ENCODE peak calls at places on chromosomes 2 and 18, in nine cellular contexts. A is K562, U is stomach, K is A549, I is GM12878, J is transverse colon, H is ovary, M is sigmoid colon, Z is SK-N-SH. C is an unnamed sample. For H3K4me1, the result is how much of the 10 kb centered on the place peaks cover.

GRCh38 chr18:63783394-63783793 is 8.2 kb downstream of the SERPINB7 start:
- DNase-seq in U (no peak), H (no peak), M (no peak), I (no peak), A (no peak), Z (no peak), K (no peak), J (no peak), C (no peak)

GRCh38 chr18:76968073-76968472 is 145.7 kb downstream of the ZNF236 start:
- DNase-seq in U (no peak), J (no peak), H (no peak), Z (no peak), K (no peak), M (no peak), A (no peak), I (no peak), C (no peak)

GRCh38 chr2:96345403-96345802 is 9.8 kb downstream of the NCAPH start:
- DNase-seq in H (no peak), A (no peak), U (no peak), K (no peak), Z (no peak), J (no peak), M (no peak), I (no peak), C (no peak)

GRCh38 chr18:52136532-52136931 is 203.5 kb upstream of the DCC start:
- DNase-seq in J (no peak), K (no peak), A (no peak), I (no peak), M (no peak), U (no peak), H (no peak), Z (no peak), C (no peak)

GRCh38 chr2:214853906-214854305 is 44.4 kb upstream of the BARD1 start:
- DNase-seq in Z (no peak), I (no peak), J (no peak), H (no peak), U (no peak), M (no peak), A (no peak), K (no peak), C (no peak)

GRCh38 chr18:54883816-54884604 is 55.7 kb downstream of the RAB27B start:
- DNase-seq in J (no peak), Z (no peak), U (no peak), I (no peak), K (no peak), H (no peak), A (no peak), M (no peak), C (no peak)

GRCh38 chr18:35049111-35050003 is 8.1 kb downstream of the MAPRE2 start:
- DNase-seq in K (no peak), U (no peak), A (no peak), I (no peak), H (no peak), M (no peak), Z (no peak), J (no peak), C (no peak)

GRCh38 chr2:180622122-180622918 is 358.1 kb upstream of the UBE2E3 start:
- DNase-seq in J (no peak), Z (no peak), K (no peak), I (no peak), A (no peak), U (no peak), H (no peak), M (no peak), C (no peak)

GRCh38 chr2:177585234-177585863 is 192.8 kb downstream of the AGPS start:
- DNase-seq in A (no peak), K (no peak), U (peak), J (no peak), Z (no peak), H (no peak), M (peak), I (no peak), C (no peak)

GRCh38 chr2:225017098-225017685 is 25.1 kb downstream of the DOCK10 start:
- DNase-seq in A (no peak), U (no peak), M (no peak), Z (no peak), J (no peak), H (no peak), I (no peak), K (no peak), C (no peak)

GRCh38 chr2:20702563-20702962 is 35.6 kb downstream of the GDF7 start:
- DNase-seq in K (no peak), Z (no peak), A (no peak), J (no peak), M (no peak), U (no peak), H (no peak), I (no peak), C (no peak)

GRCh38 chr2:3414133-3414856 is 34.8 kb downstream of the TRAPPC12 start:
- DNase-seq in J (no peak), I (no peak), A (no peak), Z (peak), M (no peak), K (no peak), H (no peak), U (no peak), C (no peak)

GRCh38 chr2:4047961-4048891 is 344.9 kb downstream of the DCDC2C start:
- DNase-seq in H (no peak), K (no peak), M (no peak), J (no peak), I (no peak), Z (no peak), U (no peak), A (no peak), C (no peak)

GRCh38 chr2:136114392-136114791 is 3.6 kb downstream of the CXCR4 start:
- DNase-seq in U (no peak), Z (no peak), H (no peak), K (no peak), M (no peak), J (no peak), A (no peak), I (no peak), C (no peak)
- H3K4me1 ChIP-seq in U (under half), Z (under half), H (under half), K (under half), M (under half), J (under half), A (under half), I (under half), C (under half)

DNA sequence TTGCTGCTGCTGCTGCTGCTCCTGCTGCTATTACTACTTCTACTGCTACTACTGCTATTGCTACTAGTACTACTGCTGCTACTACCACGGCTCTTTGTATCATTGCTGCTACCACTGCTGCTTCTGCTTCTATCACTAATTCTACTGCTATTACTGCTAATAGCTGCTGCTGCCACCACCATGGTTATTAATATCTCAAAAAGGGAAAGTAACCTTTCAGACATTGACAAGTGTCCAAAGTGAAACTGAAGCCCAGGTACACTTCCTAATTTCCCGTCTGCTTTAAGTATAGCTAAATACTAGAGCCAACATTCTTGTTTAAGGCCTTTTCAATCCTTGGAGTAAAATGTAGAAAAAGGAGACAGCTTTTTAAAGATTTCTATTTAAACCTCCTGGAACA is 45.4 kb upstream of the EHBP1 start:
- DNase-seq in I (peak), H (no peak), M (no peak), U (no peak), Z (no peak), A (no peak), K (no peak), J (no peak), C (no peak)
- TF ChIP-seq EP300 in I (no peak), H (no peak), M (no peak), U (no peak), Z (no peak), A (no peak), K (no peak), J (no peak), C (no peak)

DNA sequence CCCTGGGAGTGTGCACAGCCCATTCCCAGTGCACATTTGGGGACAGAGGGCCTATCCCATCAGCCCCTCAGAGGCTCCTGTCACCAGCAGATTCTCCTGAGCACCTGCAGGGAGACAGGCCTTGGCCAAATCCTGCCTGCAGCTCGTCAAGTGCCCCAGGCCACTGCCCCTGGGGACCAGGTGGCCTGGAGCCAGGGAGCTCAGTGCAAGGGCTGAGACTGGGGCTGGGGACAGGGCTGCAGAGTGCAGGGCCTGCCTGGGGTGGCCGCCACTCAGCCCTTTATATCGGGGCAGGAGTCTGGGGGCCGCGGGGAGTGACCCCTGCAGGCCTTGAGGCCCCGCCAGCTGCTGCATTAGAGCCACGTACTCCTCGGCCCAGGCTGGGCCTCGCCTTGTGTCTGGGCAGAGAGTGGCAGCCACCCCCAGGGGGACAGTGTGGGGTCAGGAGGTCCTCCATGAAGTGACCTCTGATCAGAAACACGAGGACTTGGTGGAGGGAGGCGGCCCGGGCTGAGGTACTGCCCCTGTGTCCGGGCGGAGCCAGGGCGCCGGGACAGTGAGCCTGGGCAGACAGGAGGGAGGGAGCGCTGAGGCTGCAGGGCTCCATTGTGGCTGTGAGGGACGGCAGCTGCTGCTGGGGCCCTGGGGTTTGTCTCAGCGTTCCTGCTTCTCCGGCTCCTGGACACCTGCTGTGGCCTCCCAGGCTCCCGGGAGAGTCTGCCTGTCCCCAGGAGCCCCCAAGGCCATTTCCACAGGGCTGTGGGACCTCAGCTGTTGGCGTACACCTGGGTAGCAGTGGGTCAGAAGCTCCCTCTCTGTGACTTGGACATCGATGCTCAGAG is 24.2 kb downstream of the GPC1 start:
- DNase-seq in A (no peak), I (no peak), H (peak), K (no peak), M (peak), Z (no peak), U (no peak), J (no peak), C (no peak)
- H3K4me1 ChIP-seq in A (under half), I (under half), H (under half), K (under half), M (under half), Z (under half), U (under half), J (under half), C (under half)

GRCh38 chr2:55155206-55155605 is 76.9 kb downstream of the CLHC1 start:
- DNase-seq in K (no peak), Z (no peak), I (no peak), U (no peak), A (no peak), J (no peak), M (no peak), H (no peak), C (no peak)
- TF ChIP-seq EP300 in K (no peak), Z (no peak), I (no peak), U (no peak), A (no peak), J (no peak), M (no peak), H (no peak), C (no peak)

GRCh38 chr2:218030409-218031195 is 27.8 kb upstream of the TNS1 start:
- DNase-seq in Z (no peak), U (peak), I (no peak), K (no peak), J (no peak), M (peak), A (no peak), H (no peak), C (no peak)
- H3K4me1 ChIP-seq in Z (under half), U (under half), I (under half), K (under half), J (under half), M (under half), A (under half), H (under half), C (under half)

DNA sequence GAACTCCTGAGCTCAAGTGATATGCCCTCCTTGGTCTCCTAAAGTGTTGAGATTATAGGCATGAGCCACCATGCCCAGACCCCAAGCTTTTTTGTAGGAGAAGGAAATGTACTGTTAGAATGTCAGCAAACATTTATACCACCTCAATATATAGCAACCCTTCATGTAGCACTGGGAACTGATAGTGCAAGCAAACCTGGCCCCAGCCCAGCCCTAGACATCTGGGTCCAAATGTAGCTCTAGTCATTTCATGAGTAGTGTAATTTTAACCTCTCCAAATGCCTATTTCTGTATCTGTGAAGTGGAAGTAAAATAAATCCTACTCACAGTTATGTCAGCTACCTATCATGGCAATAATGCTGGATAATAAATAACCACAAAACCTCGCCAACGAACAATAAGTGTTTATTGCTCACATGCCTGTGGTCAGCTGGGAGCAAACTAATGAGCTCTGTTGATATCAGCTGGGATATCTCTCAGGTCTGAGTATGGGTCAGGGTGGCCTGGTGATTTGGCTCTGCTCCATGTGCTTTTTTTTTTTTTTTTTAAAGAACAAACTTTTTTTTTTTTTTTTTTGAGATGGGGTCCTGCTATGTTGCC is 180.4 kb downstream of the CD8B2 start:
- DNase-seq in A (no peak), J (no peak), H (no peak), K (no peak), Z (no peak), M (no peak), I (no peak), U (no peak), C (no peak)
- TF ChIP-seq EP300 in A (no peak), J (no peak), H (no peak), K (no peak), Z (no peak), M (no peak), I (no peak), U (no peak), C (no peak)

DNA sequence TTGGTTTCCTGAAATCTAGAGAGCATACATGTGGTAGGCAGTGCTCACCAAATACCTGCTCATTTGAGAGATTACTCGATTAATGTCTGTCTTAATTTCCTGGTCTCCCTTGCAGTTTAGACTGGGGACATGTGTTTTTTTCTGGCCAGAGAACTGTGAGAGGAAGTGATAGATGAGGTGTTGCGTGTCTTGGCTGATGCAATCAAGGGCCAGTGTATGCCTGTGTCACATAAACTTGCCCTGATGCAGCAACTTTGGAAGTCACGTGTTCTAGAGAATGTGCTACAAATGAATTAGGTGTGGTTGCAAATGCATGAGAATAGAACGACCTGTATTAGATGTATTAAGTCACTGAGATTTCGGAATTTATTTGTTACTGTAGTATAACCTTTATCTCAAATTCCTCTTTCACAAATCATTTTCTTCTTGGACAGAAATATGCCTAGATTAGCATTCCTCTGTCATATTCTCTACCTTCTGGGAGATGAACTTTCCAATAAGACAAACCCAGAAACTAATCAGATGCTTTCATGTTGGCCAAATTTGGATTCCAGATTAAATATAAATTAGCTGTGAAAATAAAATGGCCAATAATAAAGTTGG is 9.9 kb upstream of the IL1A start:
- DNase-seq in A (peak), K (peak), Z (no peak), J (peak), U (peak), I (no peak), H (no peak), M (peak), C (peak)
- H3K4me1 ChIP-seq in A (under half), K (under half), Z (under half), J (under half), U (under half), I (under half), H (under half), M (under half), C (under half)

C was measured in tibial nerve.